ENCODE peak calls at places on chromosomes 3 and 15, in five cellular contexts. C is activated B cell treated with CpG ODN at 0.5 μM for 24 hours, M is GM06990, X is astrocyte of the spinal cord, E is uterus. P is an unnamed sample.

GRCh38 chr15:57091626-57092025 is 173.2 kb downstream of the TCF12 start:
- DNase-seq in C (no peak), M (no peak), X (no peak), E (no peak), P (no peak)

GRCh38 chr15:85689729-85690128 is 105.0 kb downstream of the KLHL25 start:
- DNase-seq in C (peak), M (peak), X (peak), E (no peak), P (peak)

GRCh38 chr3:52780298-52780585 is 2.8 kb downstream of the ITIH1 start:
- DNase-seq in C (no peak), M (no peak), X (no peak), E (no peak), P (no peak)

GRCh38 chr3:154976072-154976983 is 103.8 kb upstream of the MME start:
- DNase-seq in C (no peak), M (no peak), X (no peak), E (no peak), P (no peak)

GRCh38 chr15:57649138-57649537 is 57.4 kb upstream of the POLR2M start:
- DNase-seq in C (no peak), M (no peak), X (no peak), E (no peak), P (peak)

GRCh38 chr3:16975083-16975482 is 90.3 kb downstream of the PLCL2 start:
- DNase-seq in C (no peak), M (no peak), X (no peak), E (no peak), P (no peak)

GRCh38 chr3:101665357-101665756 is 11.6 kb downstream of the ZBTB11 start:
- DNase-seq in C (no peak), M (no peak), X (no peak), E (no peak), P (no peak)

GRCh38 chr3:157502916-157503620 is at the start of gene VEPH1:
- DNase-seq in C (no peak), M (no peak), X (peak), E (no peak), P (peak)

GRCh38 chr3:140292684-140293083 is 357.7 kb downstream of the CLSTN2 start:
- DNase-seq in C (no peak), M (no peak), X (peak), E (peak), P (peak)

GRCh38 chr3:114741066-114741465 is 406.0 kb downstream of the ZBTB20 start:
- DNase-seq in C (no peak), M (no peak), X (peak), E (no peak), P (no peak)

GRCh38 chr3:57998366-57999283 is 9.6 kb upstream of the FLNB start:
- DNase-seq in C (no peak), M (peak), X (no peak), E (no peak), P (no peak)

GRCh38 chr3:39226106-39226741 is 33.8 kb upstream of the XIRP1 start:
- DNase-seq in C (no peak), M (no peak), X (no peak), E (no peak), P (no peak)

GRCh38 chr15:93111451-93111850 is 22.4 kb upstream of the RGMA start:
- DNase-seq in C (no peak), M (no peak), X (no peak), E (no peak), P (no peak)

GRCh38 chr3:85475346-85475745 is 516.6 kb downstream of the CADM2 start:
- DNase-seq in C (no peak), M (no peak), X (no peak), E (no peak), P (no peak)

GRCh38 chr3:81352867-81353266 is 408.6 kb downstream of the GBE1 start:
- DNase-seq in C (no peak), M (no peak), X (peak), E (no peak), P (peak)

GRCh38 chr3:30437172-30437571 is 169.2 kb upstream of the TGFBR2 start:
- DNase-seq in C (no peak), M (no peak), X (peak), E (peak), P (peak)

GRCh38 chr3:151579571-151580270 is 118.9 kb upstream of the IGSF10 start:
- DNase-seq in C (no peak), M (no peak), X (peak), E (peak), P (peak)

GRCh38 chr3:187017511-187018230 is 87.3 kb downstream of the ST6GAL1 start:
- DNase-seq in C (no peak), M (no peak), X (no peak), E (no peak), P (peak)

GRCh38 chr3:190596341-190597285 is 82.7 kb downstream of the IL1RAP start:
- DNase-seq in C (no peak), M (no peak), X (no peak), E (no peak), P (no peak)

GRCh38 chr15:86620113-86620512 is 540.4 kb downstream of the AGBL1 start:
- DNase-seq in C (no peak), M (no peak), X (no peak), E (no peak), P (no peak)

GRCh38 chr3:118543823-118544222 is 490.8 kb downstream of the IGSF11 start:
- DNase-seq in C (no peak), M (no peak), X (no peak), E (no peak), P (no peak)

P was measured in renal cortical epithelial cell.